ENCODE peak calls at places on chromosomes 4 and X, in nine cellular contexts. One of them, this sample, is unnamed.

GRCh38 chr4:66052426-66052825 is 382.1 kb upstream of the EPHA5 start:
- DNase-seq in RWPE2: no peak
- DNase-seq in upper lobe of left lung: no peak
- DNase-seq in HFF-Myc: no peak
- DNase-seq in mammary epithelial cell: no peak
- DNase-seq in cardiac muscle cell: peak
- DNase-seq in endothelial cell of umbilical vein: no peak
- DNase-seq in heart left ventricle: no peak
- DNase-seq in GM06990: no peak
- DNase-seq in this sample: no peak

GRCh38 chr4:36394352-36394903 is 113.0 kb downstream of the DTHD1 start:
- DNase-seq in cardiac muscle cell: no peak
- DNase-seq in heart left ventricle: no peak
- DNase-seq in upper lobe of left lung: no peak
- DNase-seq in endothelial cell of umbilical vein: no peak
- DNase-seq in mammary epithelial cell: no peak
- DNase-seq in GM06990: no peak
- DNase-seq in RWPE2: no peak
- DNase-seq in HFF-Myc: no peak
- DNase-seq in this sample: no peak

GRCh38 chr4:99436462-99436861 is 1.3 kb upstream of the ADH7 start:
- DNase-seq in mammary epithelial cell: no peak
- DNase-seq in RWPE2: no peak
- DNase-seq in GM06990: no peak
- DNase-seq in upper lobe of left lung: no peak
- DNase-seq in heart left ventricle: no peak
- DNase-seq in endothelial cell of umbilical vein: no peak
- DNase-seq in cardiac muscle cell: no peak
- DNase-seq in HFF-Myc: no peak
- DNase-seq in this sample: no peak

GRCh38 chrX:69073241-69073640 is 92.0 kb downstream of the PJA1 start:
- DNase-seq in GM06990: no peak
- DNase-seq in cardiac muscle cell: no peak
- DNase-seq in endothelial cell of umbilical vein: no peak
- DNase-seq in RWPE2: no peak
- DNase-seq in heart left ventricle: no peak
- DNase-seq in mammary epithelial cell: no peak
- DNase-seq in HFF-Myc: no peak
- DNase-seq in upper lobe of left lung: peak
- DNase-seq in this sample: no peak

GRCh38 chr4:15653864-15654391 is 1.2 kb downstream of the FBXL5 start:
- DNase-seq in cardiac muscle cell: peak
- DNase-seq in upper lobe of left lung: peak
- DNase-seq in heart left ventricle: no peak
- DNase-seq in mammary epithelial cell: peak
- DNase-seq in RWPE2: no peak
- DNase-seq in endothelial cell of umbilical vein: peak
- DNase-seq in GM06990: no peak
- DNase-seq in HFF-Myc: no peak
- DNase-seq in this sample: no peak

GRCh38 chrX:39377773-39378172 is 576.5 kb downstream of the MID1IP1 start:
- DNase-seq in GM06990: no peak
- DNase-seq in upper lobe of left lung: no peak
- DNase-seq in heart left ventricle: no peak
- DNase-seq in cardiac muscle cell: peak
- DNase-seq in endothelial cell of umbilical vein: no peak
- DNase-seq in HFF-Myc: no peak
- DNase-seq in RWPE2: no peak
- DNase-seq in mammary epithelial cell: no peak
- DNase-seq in this sample: no peak

GRCh38 chrX:132435222-132435621 is 53.6 kb downstream of the MBNL3 start:
- DNase-seq in upper lobe of left lung: no peak
- DNase-seq in heart left ventricle: no peak
- DNase-seq in RWPE2: no peak
- DNase-seq in GM06990: no peak
- DNase-seq in HFF-Myc: no peak
- DNase-seq in cardiac muscle cell: peak
- DNase-seq in endothelial cell of umbilical vein: no peak
- DNase-seq in mammary epithelial cell: no peak
- DNase-seq in this sample: no peak

GRCh38 chr4:184752496-184753275 is 18.8 kb upstream of the CENPU start:
- DNase-seq in heart left ventricle: no peak
- DNase-seq in HFF-Myc: no peak
- DNase-seq in endothelial cell of umbilical vein: no peak
- DNase-seq in upper lobe of left lung: no peak
- DNase-seq in mammary epithelial cell: no peak
- DNase-seq in GM06990: no peak
- DNase-seq in RWPE2: no peak
- DNase-seq in cardiac muscle cell: no peak
- DNase-seq in this sample: no peak

GRCh38 chr4:95362066-95362465 is 186.7 kb downstream of the UNC5C start:
- DNase-seq in RWPE2: no peak
- DNase-seq in mammary epithelial cell: no peak
- DNase-seq in endothelial cell of umbilical vein: no peak
- DNase-seq in GM06990: no peak
- DNase-seq in cardiac muscle cell: no peak
- DNase-seq in HFF-Myc: no peak
- DNase-seq in upper lobe of left lung: no peak
- DNase-seq in heart left ventricle: no peak
- DNase-seq in this sample: no peak

GRCh38 chr4:95363579-95363965 is 185.2 kb downstream of the UNC5C start:
- DNase-seq in endothelial cell of umbilical vein: no peak
- DNase-seq in mammary epithelial cell: no peak
- DNase-seq in cardiac muscle cell: no peak
- DNase-seq in RWPE2: no peak
- DNase-seq in GM06990: no peak
- DNase-seq in HFF-Myc: no peak
- DNase-seq in heart left ventricle: no peak
- DNase-seq in upper lobe of left lung: no peak
- DNase-seq in this sample: no peak

GRCh38 chr4:95363966-95364365 is 184.8 kb downstream of the UNC5C start:
- DNase-seq in RWPE2: no peak
- DNase-seq in upper lobe of left lung: no peak
- DNase-seq in cardiac muscle cell: peak
- DNase-seq in endothelial cell of umbilical vein: peak
- DNase-seq in HFF-Myc: no peak
- DNase-seq in GM06990: no peak
- DNase-seq in heart left ventricle: no peak
- DNase-seq in mammary epithelial cell: peak
- DNase-seq in this sample: no peak

GRCh38 chr4:95361696-95361965 is 187.1 kb downstream of the UNC5C start:
- DNase-seq in HFF-Myc: no peak
- DNase-seq in heart left ventricle: no peak
- DNase-seq in mammary epithelial cell: no peak
- DNase-seq in upper lobe of left lung: no peak
- DNase-seq in endothelial cell of umbilical vein: no peak
- DNase-seq in cardiac muscle cell: no peak
- DNase-seq in RWPE2: no peak
- DNase-seq in GM06990: no peak
- DNase-seq in this sample: no peak

DNA sequence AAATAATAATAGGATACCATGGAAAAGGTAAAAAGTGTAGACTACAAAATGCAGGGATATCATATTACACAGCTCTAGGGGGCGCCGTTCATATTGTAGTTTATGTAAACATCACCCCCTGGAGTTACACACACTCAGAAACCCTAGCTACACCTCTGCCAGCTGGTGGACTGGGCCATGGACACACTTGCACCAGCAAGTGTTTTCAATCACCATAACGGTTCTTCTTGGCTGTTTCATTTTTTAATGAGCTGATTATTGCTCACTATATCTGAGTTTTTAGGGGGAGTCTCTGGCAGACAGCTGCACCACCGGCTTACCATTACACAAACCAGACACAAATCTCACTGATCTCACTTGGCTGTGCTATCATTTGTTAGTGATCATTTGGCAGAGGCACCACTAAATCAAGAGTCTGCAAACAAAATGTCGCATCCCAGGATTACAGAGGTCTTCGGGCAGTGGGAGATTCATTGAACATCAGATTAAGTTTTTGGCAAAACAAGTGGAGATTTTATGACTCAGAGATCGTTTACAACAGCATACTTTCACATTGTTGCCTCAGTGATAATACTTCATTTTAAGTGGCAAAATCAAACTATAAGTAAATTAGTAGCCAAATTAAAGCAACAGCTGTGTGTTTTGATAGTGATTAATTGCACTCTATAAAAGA is 185.7 kb downstream of the UNC5C start:
- DNase-seq in HFF-Myc: peak
- DNase-seq in mammary epithelial cell: peak
- DNase-seq in cardiac muscle cell: peak
- DNase-seq in GM06990: no peak
- DNase-seq in RWPE2: no peak
- DNase-seq in heart left ventricle: no peak
- DNase-seq in upper lobe of left lung: no peak
- DNase-seq in endothelial cell of umbilical vein: peak
- DNase-seq in this sample: no peak
- TF ChIP-seq CTCF in HFF-Myc: peak
- TF ChIP-seq CTCF in mammary epithelial cell: no peak
- TF ChIP-seq CTCF in cardiac muscle cell: peak
- TF ChIP-seq CTCF in GM06990: peak
- TF ChIP-seq CTCF in RWPE2: no peak
- TF ChIP-seq CTCF in heart left ventricle: no peak
- TF ChIP-seq CTCF in upper lobe of left lung: no peak
- TF ChIP-seq CTCF in endothelial cell of umbilical vein: no peak
- TF ChIP-seq CTCF in this sample: peak

GRCh38 chr4:81137894-81138293 is 77.1 kb downstream of the PRKG2 start:
- DNase-seq in heart left ventricle: no peak
- DNase-seq in GM06990: no peak
- DNase-seq in RWPE2: no peak
- DNase-seq in mammary epithelial cell: no peak
- DNase-seq in endothelial cell of umbilical vein: no peak
- DNase-seq in HFF-Myc: no peak
- DNase-seq in cardiac muscle cell: no peak
- DNase-seq in upper lobe of left lung: no peak
- DNase-seq in this sample: no peak

GRCh38 chr4:81131563-81131962 is 83.5 kb downstream of the PRKG2 start:
- DNase-seq in RWPE2: no peak
- DNase-seq in upper lobe of left lung: no peak
- DNase-seq in endothelial cell of umbilical vein: no peak
- DNase-seq in GM06990: no peak
- DNase-seq in HFF-Myc: no peak
- DNase-seq in cardiac muscle cell: no peak
- DNase-seq in mammary epithelial cell: no peak
- DNase-seq in heart left ventricle: no peak
- DNase-seq in this sample: no peak

GRCh38 chr4:81137446-81137845 is 77.6 kb downstream of the PRKG2 start:
- DNase-seq in heart left ventricle: no peak
- DNase-seq in HFF-Myc: no peak
- DNase-seq in cardiac muscle cell: peak
- DNase-seq in upper lobe of left lung: no peak
- DNase-seq in endothelial cell of umbilical vein: no peak
- DNase-seq in GM06990: no peak
- DNase-seq in RWPE2: no peak
- DNase-seq in mammary epithelial cell: no peak
- DNase-seq in this sample: no peak

GRCh38 chr4:81136161-81136910 is 78.7 kb downstream of the PRKG2 start:
- DNase-seq in upper lobe of left lung: no peak
- DNase-seq in GM06990: no peak
- DNase-seq in RWPE2: no peak
- DNase-seq in mammary epithelial cell: no peak
- DNase-seq in endothelial cell of umbilical vein: no peak
- DNase-seq in cardiac muscle cell: peak
- DNase-seq in heart left ventricle: no peak
- DNase-seq in HFF-Myc: peak
- DNase-seq in this sample: no peak

DNA sequence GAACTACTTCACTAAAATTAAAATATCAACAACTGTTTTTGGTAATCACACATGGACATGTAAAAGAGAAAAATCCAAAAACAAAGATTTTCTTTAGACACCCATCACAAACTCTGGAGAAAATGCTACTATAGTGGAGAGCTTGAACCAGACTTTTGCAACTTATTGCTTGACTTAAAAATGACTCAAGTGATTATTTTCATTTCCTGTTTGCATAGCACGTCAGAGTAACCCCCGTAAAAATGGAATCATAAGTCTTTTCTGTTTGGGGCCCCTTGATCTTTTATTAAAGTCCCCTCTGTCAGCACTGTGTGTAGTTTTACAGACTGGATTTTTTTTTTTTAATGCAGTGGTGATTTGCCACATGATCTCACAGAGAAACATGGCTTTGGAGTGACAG is 79.5 kb downstream of the PRKG2 start:
- DNase-seq in upper lobe of left lung: no peak
- DNase-seq in mammary epithelial cell: no peak
- DNase-seq in GM06990: no peak
- DNase-seq in heart left ventricle: no peak
- DNase-seq in HFF-Myc: no peak
- DNase-seq in cardiac muscle cell: peak
- DNase-seq in endothelial cell of umbilical vein: no peak
- DNase-seq in RWPE2: no peak
- DNase-seq in this sample: no peak
- H3K4me3 ChIP-seq in upper lobe of left lung: no peak
- H3K4me3 ChIP-seq in mammary epithelial cell: no peak
- H3K4me3 ChIP-seq in GM06990: no peak
- H3K4me3 ChIP-seq in heart left ventricle: no peak
- H3K4me3 ChIP-seq in HFF-Myc: no peak
- H3K4me3 ChIP-seq in cardiac muscle cell: no peak
- H3K4me3 ChIP-seq in endothelial cell of umbilical vein: no peak
- H3K4me3 ChIP-seq in RWPE2: no peak
- H3K4me3 ChIP-seq in this sample: no peak

DNA sequence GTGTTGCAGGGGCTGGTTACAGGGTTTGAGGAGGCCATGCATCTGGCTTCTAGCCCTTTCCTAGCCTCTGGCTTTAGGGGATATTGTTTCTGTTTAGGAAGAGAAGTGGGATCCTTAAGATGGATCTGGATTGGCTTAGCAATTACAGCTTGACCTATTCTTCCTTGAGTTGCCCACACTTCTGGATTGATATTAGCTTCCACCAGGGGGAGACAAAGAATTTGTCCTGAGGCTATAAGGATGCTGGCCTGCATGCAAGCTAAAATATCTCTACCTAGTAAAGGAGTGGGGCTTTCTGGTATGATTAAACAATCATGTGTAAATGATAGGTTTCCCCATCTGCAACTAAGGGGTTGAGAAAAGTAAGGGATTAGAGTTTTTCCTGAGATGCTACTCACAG is 117.2 kb downstream of the TEX13C start:
- DNase-seq in GM06990: no peak
- DNase-seq in mammary epithelial cell: peak
- DNase-seq in RWPE2: no peak
- DNase-seq in cardiac muscle cell: peak
- DNase-seq in upper lobe of left lung: no peak
- DNase-seq in heart left ventricle: no peak
- DNase-seq in endothelial cell of umbilical vein: no peak
- DNase-seq in HFF-Myc: no peak
- DNase-seq in this sample: peak
- TF ChIP-seq CTCF in GM06990: peak
- TF ChIP-seq CTCF in mammary epithelial cell: peak
- TF ChIP-seq CTCF in RWPE2: peak
- TF ChIP-seq CTCF in cardiac muscle cell: no peak
- TF ChIP-seq CTCF in upper lobe of left lung: peak
- TF ChIP-seq CTCF in heart left ventricle: no peak
- TF ChIP-seq CTCF in endothelial cell of umbilical vein: no peak
- TF ChIP-seq CTCF in HFF-Myc: no peak
- TF ChIP-seq CTCF in this sample: peak

DNA sequence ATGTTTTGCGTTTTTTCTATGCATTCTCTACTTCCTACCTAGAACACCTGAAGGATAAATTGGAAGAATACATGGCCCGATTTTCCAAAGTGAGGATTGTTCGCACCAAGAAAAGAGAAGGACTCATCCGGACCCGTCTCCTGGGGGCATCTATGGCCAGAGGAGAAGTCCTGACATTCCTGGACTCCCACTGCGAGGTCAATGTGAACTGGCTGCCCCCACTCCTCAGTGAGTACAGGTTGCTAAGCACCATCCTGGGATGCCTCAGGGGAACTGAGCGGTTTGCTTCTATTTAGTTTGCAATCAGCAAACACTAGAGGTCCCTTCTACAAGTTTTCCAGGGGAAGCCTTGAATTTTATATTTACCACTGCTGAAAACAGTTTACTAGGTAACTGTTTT is 359.3 kb upstream of the GALNT7 start:
- DNase-seq in HFF-Myc: no peak
- DNase-seq in heart left ventricle: no peak
- DNase-seq in endothelial cell of umbilical vein: no peak
- DNase-seq in upper lobe of left lung: no peak
- DNase-seq in cardiac muscle cell: no peak
- DNase-seq in mammary epithelial cell: no peak
- DNase-seq in GM06990: no peak
- DNase-seq in RWPE2: no peak
- DNase-seq in this sample: no peak
- H3K4me3 ChIP-seq in HFF-Myc: no peak
- H3K4me3 ChIP-seq in heart left ventricle: no peak
- H3K4me3 ChIP-seq in endothelial cell of umbilical vein: no peak
- H3K4me3 ChIP-seq in upper lobe of left lung: no peak
- H3K4me3 ChIP-seq in cardiac muscle cell: no peak
- H3K4me3 ChIP-seq in mammary epithelial cell: no peak
- H3K4me3 ChIP-seq in GM06990: no peak
- H3K4me3 ChIP-seq in RWPE2: no peak
- H3K4me3 ChIP-seq in this sample: no peak